ENCODE peak calls at places on chromosome 2, in eight cellular contexts. F, U, H, O, V, D, C and B are unnamed samples.
A peak's percentile ranks its signal among the peaks of the same experiment; 100 is the strongest.

GRCh38 chr2:177264209-177264538 is 353 bp downstream of the NFE2L2 start:
- DNase-seq in U (peak; percentile 79), O (peak; percentile 43), D (peak; percentile 36), C (no peak), F (peak; percentile 93), V (no peak), H (peak; percentile 92), B (no peak)

GRCh38 chr2:121240436-121240835 is 44.6 kb downstream of the TFCP2L1 start:
- DNase-seq in H (no peak), V (no peak), C (no peak), O (no peak), U (no peak), F (peak; percentile 64), D (no peak), B (no peak)

GRCh38 chr2:178241852-178242551 is 47.7 kb downstream of the OSBPL6 start:
- DNase-seq in C (no peak), U (peak; percentile 80), H (no peak), F (no peak), D (peak; percentile 37), V (peak; percentile 35), O (peak; percentile 20), B (peak; percentile 29)

GRCh38 chr2:172783091-172783898 is 47.6 kb downstream of the RAPGEF4 start:
- DNase-seq in D (no peak), F (no peak), H (no peak), V (peak; percentile 30), C (no peak), U (no peak), O (no peak), B (peak; percentile 20)

GRCh38 chr2:241654551-241654950 is 17.1 kb downstream of the ATG4B start:
- DNase-seq in H (no peak), U (no peak), V (no peak), D (no peak), O (no peak), F (no peak), C (no peak), B (no peak)

GRCh38 chr2:241863021-241863954 is 4.6 kb upstream of the PDCD1 start:
- DNase-seq in D (no peak), H (peak; percentile 87), C (no peak), U (peak; percentile 82), V (peak; percentile 57), F (no peak), O (no peak), B (no peak)

GRCh38 chr2:216535454-216535995 is 36.9 kb downstream of the RPL37A start:
- DNase-seq in U (peak; percentile 82), C (peak; percentile 94), V (no peak), H (no peak), F (no peak), O (peak; percentile 30), D (no peak), B (peak; percentile 46)

GRCh38 chr2:12587729-12588522 is 128.8 kb upstream of the TRIB2 start:
- DNase-seq in F (no peak), D (no peak), O (peak; percentile 27), V (no peak), U (peak; percentile 82), C (no peak), H (no peak), B (no peak)

GRCh38 chr2:53127061-53127650 is 640.4 kb upstream of the CHAC2 start:
- DNase-seq in C (no peak), D (no peak), U (no peak), V (no peak), O (peak; percentile 56), F (no peak), H (no peak), B (no peak)

GRCh38 chr2:42513252-42513918 is 19.6 kb upstream of the KCNG3 start:
- DNase-seq in C (no peak), U (no peak), O (peak; percentile 34), D (peak; percentile 37), V (peak; percentile 95), H (no peak), F (no peak), B (peak; percentile 25)

GRCh38 chr2:219643084-219643473 is 15.6 kb downstream of the SLC4A3 start:
- DNase-seq in H (no peak), O (no peak), U (peak; percentile 61), D (no peak), C (no peak), V (no peak), F (no peak), B (no peak)

GRCh38 chr2:235419996-235420395 is 73.8 kb upstream of the AGAP1 start:
- DNase-seq in D (no peak), H (no peak), C (no peak), O (no peak), F (no peak), U (no peak), V (no peak), B (no peak)

GRCh38 chr2:99841749-99842148 is 300.6 kb downstream of the AFF3 start:
- DNase-seq in H (no peak), V (no peak), C (no peak), D (no peak), F (no peak), O (no peak), U (no peak), B (no peak)

GRCh38 chr2:168234407-168235085 is 12.8 kb downstream of the STK39 start:
- DNase-seq in O (no peak), H (no peak), D (no peak), F (no peak), V (no peak), U (no peak), C (no peak), B (no peak)

GRCh38 chr2:168241208-168241607 is 6.2 kb downstream of the STK39 start:
- DNase-seq in D (no peak), H (no peak), V (peak; percentile 20), O (no peak), F (peak; percentile 65), C (no peak), U (no peak), B (no peak)

GRCh38 chr2:168239281-168239680 is 8.1 kb downstream of the STK39 start:
- DNase-seq in O (no peak), D (no peak), F (no peak), C (no peak), U (no peak), V (no peak), H (no peak), B (no peak)

GRCh38 chr2:168233726-168234406 is 13.5 kb downstream of the STK39 start:
- DNase-seq in H (no peak), D (no peak), F (no peak), C (no peak), O (no peak), V (no peak), U (no peak), B (no peak)

GRCh38 chr2:168237741-168238140 is 9.7 kb downstream of the STK39 start:
- DNase-seq in O (no peak), V (no peak), F (no peak), D (no peak), C (no peak), H (no peak), U (no peak), B (no peak)
- TF ChIP-seq POLR2AphosphoS5 in O (no peak), V (no peak), F (no peak), D (peak; percentile 12), C (no peak), H (no peak), U (no peak), B (no peak)

GRCh38 chr2:16050261-16051045 is 110.1 kb downstream of the MYCN start:
- DNase-seq in D (no peak), H (no peak), V (no peak), F (no peak), C (no peak), O (no peak), U (no peak), B (no peak)

GRCh38 chr2:16048466-16048865 is 108.1 kb downstream of the MYCN start:
- DNase-seq in F (no peak), U (no peak), V (no peak), O (no peak), H (no peak), D (no peak), C (no peak), B (no peak)

GRCh38 chr2:16047701-16048100 is 107.4 kb downstream of the MYCN start:
- DNase-seq in H (no peak), C (no peak), U (no peak), D (no peak), F (no peak), V (no peak), O (no peak), B (no peak)

GRCh38 chr2:16051046-16051489 is 110.7 kb downstream of the MYCN start:
- DNase-seq in H (no peak), D (no peak), O (no peak), C (no peak), U (no peak), F (no peak), V (no peak), B (no peak)

DNA sequence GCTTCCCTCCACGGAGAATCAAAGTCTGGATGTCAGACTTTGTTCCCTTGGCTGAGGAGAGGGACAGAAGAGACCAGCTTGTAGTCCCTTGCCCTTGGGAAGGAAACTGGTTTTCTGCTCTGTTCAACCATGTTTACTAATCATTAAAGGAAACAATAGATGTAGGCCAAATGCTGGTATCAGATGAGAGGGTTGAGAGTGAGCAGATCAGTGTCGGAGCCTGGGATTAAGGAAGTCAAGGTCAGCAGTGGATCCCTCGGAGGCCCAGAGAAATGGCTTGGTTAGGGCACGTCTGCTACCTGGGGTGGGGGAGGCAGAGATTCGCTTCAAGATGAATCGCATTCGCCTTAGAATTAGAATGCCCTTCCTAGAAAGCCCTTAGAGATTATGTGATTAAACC is 109.1 kb downstream of the MYCN start:
- DNase-seq in D (no peak), H (no peak), F (no peak), O (no peak), V (no peak), U (no peak), C (no peak), B (no peak)
- TF ChIP-seq POLR2AphosphoS5 in D (no peak), H (no peak), F (no peak), O (no peak), V (no peak), U (no peak), C (no peak), B (no peak)

GRCh38 chr2:1816414-1816911 is 72.1 kb upstream of the PXDN start:
- DNase-seq in H (peak; percentile 82), D (no peak), O (peak; percentile 39), F (no peak), U (peak; percentile 93), V (no peak), C (no peak), B (peak; percentile 57)
- TF ChIP-seq POLR2AphosphoS5 in H (peak; percentile 65), D (peak; percentile 46), O (peak; percentile 44), F (no peak), U (peak; percentile 86), V (no peak), C (peak; percentile 86), B (peak; percentile 72)

GRCh38 chr2:234309431-234309830 is 187.4 kb downstream of the ARL4C start:
- DNase-seq in H (no peak), D (no peak), C (no peak), V (no peak), F (no peak), U (no peak), O (no peak), B (no peak)

GRCh38 chr2:234308073-234308813 is 188.6 kb downstream of the ARL4C start:
- DNase-seq in V (no peak), O (no peak), D (no peak), C (no peak), F (no peak), U (no peak), H (no peak), B (no peak)

GRCh38 chr2:234307322-234307961 is 189.4 kb downstream of the ARL4C start:
- DNase-seq in D (no peak), F (no peak), V (no peak), O (no peak), U (no peak), H (no peak), C (no peak), B (no peak)

GRCh38 chr2:234310166-234310565 is 186.7 kb downstream of the ARL4C start:
- DNase-seq in F (no peak), H (no peak), O (no peak), V (no peak), C (no peak), D (no peak), U (no peak), B (no peak)

GRCh38 chr2:234308814-234309195 is 188.1 kb downstream of the ARL4C start:
- DNase-seq in V (no peak), C (no peak), F (no peak), U (no peak), D (no peak), H (no peak), O (peak; percentile 44), B (no peak)
- TF ChIP-seq POLR2AphosphoS5 in V (no peak), C (no peak), F (no peak), U (peak; percentile 48), D (peak; percentile 11), H (peak; percentile 36), O (no peak), B (no peak)